ENCODE peak calls at places on chromosome X, in five cellular contexts. One of them, this sample, is unnamed.

GRCh38 chrX:43892471-43892870 is 10.2 kb upstream of the MAOB start:
- DNase-seq in suprapubic skin: no peak
- DNase-seq in lower lobe of right lung: no peak
- DNase-seq in transverse colon: no peak
- DNase-seq in upper lobe of left lung: no peak
- DNase-seq in this sample: no peak

GRCh38 chrX:136665258-136665900 is 17.4 kb downstream of the CD40LG start:
- DNase-seq in lower lobe of right lung: no peak
- DNase-seq in transverse colon: no peak
- DNase-seq in upper lobe of left lung: no peak
- DNase-seq in suprapubic skin: no peak
- DNase-seq in this sample: no peak

GRCh38 chrX:102720237-102721168 is at the start of gene GPRASP3:
- DNase-seq in transverse colon: peak
- DNase-seq in suprapubic skin: peak
- DNase-seq in upper lobe of left lung: peak
- DNase-seq in lower lobe of right lung: peak
- DNase-seq in this sample: peak

GRCh38 chrX:101287402-101287801 is 3.7 kb downstream of the TAF7L start:
- DNase-seq in suprapubic skin: no peak
- DNase-seq in upper lobe of left lung: no peak
- DNase-seq in transverse colon: no peak
- DNase-seq in lower lobe of right lung: no peak
- DNase-seq in this sample: peak

GRCh38 chrX:26262121-26262523 is 46.2 kb downstream of the MAGEB5 start:
- DNase-seq in transverse colon: no peak
- DNase-seq in upper lobe of left lung: no peak
- DNase-seq in suprapubic skin: no peak
- DNase-seq in lower lobe of right lung: no peak
- DNase-seq in this sample: no peak

GRCh38 chrX:141405878-141406492 is 163.7 kb upstream of the SPANXC start:
- DNase-seq in lower lobe of right lung: no peak
- DNase-seq in upper lobe of left lung: no peak
- DNase-seq in suprapubic skin: no peak
- DNase-seq in transverse colon: no peak
- DNase-seq in this sample: no peak

GRCh38 chrX:63657821-63658220 is 127.2 kb downstream of the ARHGEF9 start:
- DNase-seq in upper lobe of left lung: peak
- DNase-seq in transverse colon: no peak
- DNase-seq in suprapubic skin: no peak
- DNase-seq in lower lobe of right lung: peak
- DNase-seq in this sample: no peak

GRCh38 chrX:69163936-69164741 is 1.1 kb downstream of the PJA1 start:
- DNase-seq in suprapubic skin: no peak
- DNase-seq in upper lobe of left lung: peak
- DNase-seq in transverse colon: peak
- DNase-seq in lower lobe of right lung: peak
- DNase-seq in this sample: peak

GRCh38 chrX:43676960-43677582 is 21.0 kb downstream of the MAOA start:
- DNase-seq in suprapubic skin: no peak
- DNase-seq in transverse colon: no peak
- DNase-seq in upper lobe of left lung: no peak
- DNase-seq in lower lobe of right lung: no peak
- DNase-seq in this sample: no peak

GRCh38 chrX:93585661-93586060 is 87.7 kb downstream of the NAP1L3 start:
- DNase-seq in upper lobe of left lung: no peak
- DNase-seq in lower lobe of right lung: no peak
- DNase-seq in transverse colon: no peak
- DNase-seq in suprapubic skin: no peak
- DNase-seq in this sample: no peak

GRCh38 chrX:46837543-46838481 is 969 bp downstream of the RP2 start:
- DNase-seq in suprapubic skin: no peak
- DNase-seq in lower lobe of right lung: no peak
- DNase-seq in transverse colon: no peak
- DNase-seq in upper lobe of left lung: no peak
- DNase-seq in this sample: peak

GRCh38 chrX:118637997-118638396 is 89.4 kb upstream of the IL13RA1 start:
- DNase-seq in lower lobe of right lung: no peak
- DNase-seq in transverse colon: no peak
- DNase-seq in upper lobe of left lung: no peak
- DNase-seq in suprapubic skin: no peak
- DNase-seq in this sample: no peak

GRCh38 chrX:107541244-107541643 is 87.1 kb upstream of the PRPS1 start:
- DNase-seq in suprapubic skin: no peak
- DNase-seq in upper lobe of left lung: no peak
- DNase-seq in lower lobe of right lung: no peak
- DNase-seq in transverse colon: no peak
- DNase-seq in this sample: no peak

GRCh38 chrX:107542500-107542899 is 85.8 kb upstream of the PRPS1 start:
- DNase-seq in transverse colon: no peak
- DNase-seq in suprapubic skin: no peak
- DNase-seq in lower lobe of right lung: no peak
- DNase-seq in upper lobe of left lung: no peak
- DNase-seq in this sample: no peak

GRCh38 chrX:107537815-107538214 is 88.4 kb downstream of the FRMPD3 start:
- DNase-seq in suprapubic skin: no peak
- DNase-seq in lower lobe of right lung: no peak
- DNase-seq in transverse colon: no peak
- DNase-seq in upper lobe of left lung: peak
- DNase-seq in this sample: peak
- TF ChIP-seq CTCF in suprapubic skin: peak
- TF ChIP-seq CTCF in lower lobe of right lung: peak
- TF ChIP-seq CTCF in transverse colon: peak
- TF ChIP-seq CTCF in upper lobe of left lung: no peak
- TF ChIP-seq CTCF in this sample: peak

DNA sequence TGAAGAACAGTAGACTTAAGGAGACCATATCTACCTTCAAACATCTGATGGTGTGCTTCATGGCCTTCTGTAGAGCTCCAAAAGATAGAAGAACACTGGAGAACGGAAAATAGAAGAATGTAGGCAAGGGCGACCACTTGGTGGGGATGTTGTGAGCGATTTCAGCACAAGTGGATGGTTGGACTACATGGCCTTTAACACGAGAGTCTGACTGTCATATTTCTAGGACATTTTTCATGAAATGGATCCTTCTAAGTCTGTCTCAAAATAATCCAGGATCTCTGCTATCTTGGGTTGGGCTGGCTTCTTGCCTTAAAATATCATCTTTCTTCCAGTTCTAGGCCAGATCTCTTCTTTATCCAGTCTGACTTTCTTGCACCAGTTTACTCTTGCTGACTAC is 1.3 kb upstream of the MID1IP1 start:
- DNase-seq in transverse colon: no peak
- DNase-seq in lower lobe of right lung: no peak
- DNase-seq in upper lobe of left lung: no peak
- DNase-seq in suprapubic skin: no peak
- DNase-seq in this sample: no peak
- TF ChIP-seq CTCF in transverse colon: no peak
- TF ChIP-seq CTCF in lower lobe of right lung: no peak
- TF ChIP-seq CTCF in upper lobe of left lung: no peak
- TF ChIP-seq CTCF in suprapubic skin: no peak
- TF ChIP-seq CTCF in this sample: no peak

GRCh38 chrX:154981116-154981411 is 41.5 kb downstream of the F8 start:
- DNase-seq in lower lobe of right lung: no peak
- DNase-seq in transverse colon: no peak
- DNase-seq in upper lobe of left lung: no peak
- DNase-seq in suprapubic skin: no peak
- DNase-seq in this sample: no peak
- TF ChIP-seq CTCF in lower lobe of right lung: no peak
- TF ChIP-seq CTCF in transverse colon: no peak
- TF ChIP-seq CTCF in upper lobe of left lung: no peak
- TF ChIP-seq CTCF in suprapubic skin: peak
- TF ChIP-seq CTCF in this sample: no peak

GRCh38 chrX:111348363-111348927 is 63.5 kb downstream of the DCX start:
- DNase-seq in lower lobe of right lung: no peak
- DNase-seq in transverse colon: no peak
- DNase-seq in suprapubic skin: no peak
- DNase-seq in upper lobe of left lung: no peak
- DNase-seq in this sample: no peak

GRCh38 chrX:111353810-111354209 is 58.2 kb downstream of the DCX start:
- DNase-seq in upper lobe of left lung: no peak
- DNase-seq in lower lobe of right lung: no peak
- DNase-seq in transverse colon: no peak
- DNase-seq in suprapubic skin: no peak
- DNase-seq in this sample: no peak

GRCh38 chrX:111349934-111350333 is 62.1 kb downstream of the DCX start:
- DNase-seq in suprapubic skin: no peak
- DNase-seq in upper lobe of left lung: no peak
- DNase-seq in lower lobe of right lung: no peak
- DNase-seq in transverse colon: no peak
- DNase-seq in this sample: no peak

GRCh38 chrX:111352424-111352823 is 59.6 kb downstream of the DCX start:
- DNase-seq in transverse colon: peak
- DNase-seq in suprapubic skin: no peak
- DNase-seq in upper lobe of left lung: peak
- DNase-seq in lower lobe of right lung: no peak
- DNase-seq in this sample: no peak

DNA sequence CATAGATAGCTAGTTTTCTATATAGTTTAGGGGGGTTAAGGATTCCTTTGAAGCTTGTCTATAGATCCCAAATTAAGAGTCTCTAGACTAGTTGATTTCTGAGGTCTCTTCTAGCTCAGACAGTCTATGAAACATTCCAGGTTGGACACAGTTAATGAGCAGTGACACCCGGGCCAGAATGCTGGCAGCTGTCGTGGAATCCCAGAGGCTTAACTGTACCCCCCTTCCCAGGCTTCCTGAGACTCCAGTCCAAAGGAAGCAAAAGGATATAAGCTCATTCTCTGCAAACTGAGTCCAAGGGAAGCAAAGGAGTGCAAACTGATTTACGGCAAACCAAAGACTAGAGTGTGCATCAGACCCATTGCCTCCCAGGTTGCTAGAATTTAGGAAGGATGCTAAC is 62.9 kb downstream of the DCX start:
- DNase-seq in suprapubic skin: no peak
- DNase-seq in transverse colon: no peak
- DNase-seq in upper lobe of left lung: no peak
- DNase-seq in lower lobe of right lung: no peak
- DNase-seq in this sample: no peak
- TF ChIP-seq CTCF in suprapubic skin: no peak
- TF ChIP-seq CTCF in transverse colon: no peak
- TF ChIP-seq CTCF in upper lobe of left lung: no peak
- TF ChIP-seq CTCF in lower lobe of right lung: no peak
- TF ChIP-seq CTCF in this sample: no peak

GRCh38 chrX:75623535-75623934 is 100.7 kb upstream of the ZDHHC15 start:
- DNase-seq in suprapubic skin: no peak
- DNase-seq in lower lobe of right lung: no peak
- DNase-seq in upper lobe of left lung: no peak
- DNase-seq in transverse colon: no peak
- DNase-seq in this sample: no peak
- TF ChIP-seq CTCF in suprapubic skin: no peak
- TF ChIP-seq CTCF in lower lobe of right lung: no peak
- TF ChIP-seq CTCF in upper lobe of left lung: no peak
- TF ChIP-seq CTCF in transverse colon: no peak
- TF ChIP-seq CTCF in this sample: no peak

GRCh38 chrX:34426334-34426733 is 230.8 kb downstream of the TMEM47 start:
- DNase-seq in transverse colon: no peak
- DNase-seq in lower lobe of right lung: no peak
- DNase-seq in upper lobe of left lung: no peak
- DNase-seq in suprapubic skin: no peak
- DNase-seq in this sample: no peak
- TF ChIP-seq CTCF in transverse colon: no peak
- TF ChIP-seq CTCF in lower lobe of right lung: no peak
- TF ChIP-seq CTCF in upper lobe of left lung: no peak
- TF ChIP-seq CTCF in suprapubic skin: no peak
- TF ChIP-seq CTCF in this sample: no peak

GRCh38 chrX:110421499-110422455 is 63.1 kb downstream of the RTL9 start:
- DNase-seq in suprapubic skin: no peak
- DNase-seq in lower lobe of right lung: peak
- DNase-seq in upper lobe of left lung: peak
- DNase-seq in transverse colon: no peak
- DNase-seq in this sample: no peak

GRCh38 chrX:110417128-110417527 is 58.5 kb downstream of the RTL9 start:
- DNase-seq in lower lobe of right lung: no peak
- DNase-seq in suprapubic skin: no peak
- DNase-seq in upper lobe of left lung: no peak
- DNase-seq in transverse colon: no peak
- DNase-seq in this sample: no peak

GRCh38 chrX:110418857-110419249 is 60.2 kb downstream of the RTL9 start:
- DNase-seq in lower lobe of right lung: no peak
- DNase-seq in suprapubic skin: no peak
- DNase-seq in transverse colon: no peak
- DNase-seq in upper lobe of left lung: peak
- DNase-seq in this sample: no peak

GRCh38 chrX:110418220-110418856 is 59.7 kb downstream of the RTL9 start:
- DNase-seq in upper lobe of left lung: peak
- DNase-seq in transverse colon: no peak
- DNase-seq in lower lobe of right lung: peak
- DNase-seq in suprapubic skin: no peak
- DNase-seq in this sample: no peak

DNA sequence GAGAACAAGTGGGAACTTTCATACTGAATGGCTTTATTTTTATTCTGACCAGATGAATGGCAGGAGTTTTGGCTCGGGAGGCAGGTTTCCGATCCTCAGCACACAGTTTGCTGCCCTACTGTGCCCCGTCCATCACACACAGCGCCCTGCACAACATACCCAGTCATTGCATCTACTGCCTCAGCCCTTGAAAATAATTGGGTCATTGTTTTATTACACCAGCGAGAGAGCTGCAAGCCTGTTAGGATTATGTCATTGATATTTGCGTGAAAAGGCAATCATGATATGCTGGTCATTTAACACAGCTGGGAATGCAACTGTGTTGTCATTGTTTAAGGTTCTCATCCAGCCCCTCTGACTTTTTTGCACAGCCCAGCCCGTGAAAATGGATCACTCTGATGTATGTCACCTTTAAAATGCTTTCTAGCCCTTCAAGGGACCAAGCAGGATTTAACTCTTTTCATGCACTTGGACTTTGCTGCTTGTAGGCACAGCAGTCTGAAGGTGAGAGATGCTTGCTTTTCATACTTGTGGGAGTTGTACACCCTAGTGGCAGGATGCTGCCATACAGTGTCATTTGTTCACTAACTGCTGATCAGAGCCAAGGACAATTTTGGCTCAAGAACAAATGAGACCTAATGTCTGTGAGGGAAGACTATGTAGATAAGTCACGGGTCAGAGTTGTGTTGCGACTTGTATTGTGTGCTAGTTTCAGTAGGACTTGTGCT is 62.3 kb downstream of the RTL9 start:
- DNase-seq in lower lobe of right lung: no peak
- DNase-seq in upper lobe of left lung: no peak
- DNase-seq in suprapubic skin: no peak
- DNase-seq in transverse colon: no peak
- DNase-seq in this sample: peak
- TF ChIP-seq CTCF in lower lobe of right lung: no peak
- TF ChIP-seq CTCF in upper lobe of left lung: no peak
- TF ChIP-seq CTCF in suprapubic skin: peak
- TF ChIP-seq CTCF in transverse colon: no peak
- TF ChIP-seq CTCF in this sample: no peak

This sample was measured in GM13976.